ENCODE peak calls at places on chromosomes 13 and 19, in nine cellular contexts. Q, L, A, Z, E, U, M, D and W are unnamed samples.

GRCh38 chr19:41591951-41592562 is 16.1 kb downstream of the CEACAM21 start:
- DNase-seq in Z (no peak), A (no peak), Q (no peak), U (no peak), M (no peak), D (no peak), E (no peak), L (no peak), W (no peak)

GRCh38 chr13:41603917-41604316 is 146.6 kb downstream of the RGCC start:
- DNase-seq in M (no peak), Z (peak; percentile 79), U (no peak), E (no peak), A (no peak), D (no peak), Q (no peak), L (no peak), W (no peak)

GRCh38 chr13:111153977-111154332 is 38.8 kb downstream of the ARHGEF7 start:
- DNase-seq in M (no peak), L (peak; percentile 77), D (peak; percentile 42), Z (no peak), E (peak; percentile 8), U (peak; percentile 44), A (no peak), Q (no peak), W (peak; percentile 29)

GRCh38 chr13:60044321-60044720 is 119.4 kb downstream of the DIAPH3 start:
- DNase-seq in L (no peak), Z (no peak), D (no peak), A (no peak), M (no peak), Q (no peak), U (no peak), E (no peak), W (no peak)

GRCh38 chr13:111280666-111281577 is 39.5 kb upstream of the TEX29 start:
- DNase-seq in L (no peak), U (no peak), D (no peak), Q (no peak), M (no peak), E (no peak), A (peak; percentile 4), Z (peak; percentile 93), W (no peak)

GRCh38 chr13:75610466-75610865 is 25.7 kb upstream of the LMO7 start:
- DNase-seq in E (no peak), M (no peak), Z (no peak), A (no peak), L (no peak), U (no peak), Q (no peak), D (no peak), W (no peak)

GRCh38 chr19:35009424-35010415 is 9.6 kb downstream of the GRAMD1A start:
- DNase-seq in L (no peak), D (no peak), M (no peak), U (no peak), E (no peak), A (no peak), Z (no peak), Q (no peak), W (no peak)

GRCh38 chr19:5997371-5997770 is 19.4 kb upstream of the RANBP3 start:
- DNase-seq in U (no peak), Z (no peak), L (no peak), E (no peak), Q (no peak), A (no peak), M (no peak), D (no peak), W (no peak)

GRCh38 chr19:33384983-33385382 is 11.5 kb downstream of the CEBPG start:
- DNase-seq in D (no peak), Z (no peak), U (no peak), L (no peak), M (no peak), A (no peak), Q (no peak), E (no peak), W (no peak)

GRCh38 chr19:7265963-7266362 is 28.3 kb downstream of the INSR start:
- DNase-seq in D (no peak), M (no peak), E (no peak), A (no peak), U (no peak), Q (no peak), L (no peak), Z (no peak), W (no peak)

GRCh38 chr19:29528350-29528945 is 2.7 kb downstream of the VSTM2B start:
- DNase-seq in Q (peak; percentile 59), Z (peak; percentile 68), L (no peak), A (no peak), M (peak; percentile 32), U (peak; percentile 72), D (peak; percentile 84), E (peak; percentile 38), W (peak; percentile 27)

GRCh38 chr19:31255863-31256600 is 93.2 kb downstream of the TSHZ3 start:
- DNase-seq in L (no peak), E (no peak), A (no peak), Q (no peak), U (no peak), Z (no peak), D (no peak), M (no peak), W (no peak)

GRCh38 chr19:11380653-11381534 is 3.2 kb downstream of the EPOR start:
- DNase-seq in M (peak; percentile 97), E (peak; percentile 89), A (peak; percentile 72), D (peak; percentile 99), Q (peak; percentile 97), L (peak; percentile 99), Z (peak; percentile 95), U (peak; percentile 95), W (peak; percentile 80)